ENCODE peak calls at places on chromosomes 16 and 17, in nine cellular contexts. C, S, A, I, T, H, Z, B and N are unnamed samples.
A peak's percentile ranks its signal among the peaks of the same experiment; 100 is the strongest.

GRCh38 chr16:19578378-19578851 is 22.9 kb downstream of the VPS35L start:
- DNase-seq in T (no peak), B (no peak), A (peak; percentile 17), I (peak; percentile 78), Z (no peak), C (no peak), S (no peak), H (no peak), N (no peak)

GRCh38 chr16:80569440-80570105 is 28.8 kb downstream of the DYNLRB2 start:
- DNase-seq in B (no peak), Z (peak; percentile 35), A (no peak), S (no peak), H (no peak), T (no peak), I (no peak), C (no peak), N (no peak)

GRCh38 chr17:75843577-75844529 is at the start of gene UNC13D:
- DNase-seq in T (no peak), H (peak; percentile 58), C (peak; percentile 94), S (peak; percentile 76), A (peak; percentile 55), I (peak; percentile 66), Z (peak; percentile 84), B (no peak), N (no peak)

GRCh38 chr17:77881545-77881944 is 77.0 kb upstream of the TNRC6C start:
- DNase-seq in Z (peak; percentile 69), T (peak; percentile 89), A (peak; percentile 79), I (peak; percentile 91), B (peak; percentile 96), H (peak; percentile 67), S (no peak), C (peak; percentile 86), N (peak; percentile 90)

GRCh38 chr16:21033707-21034106 is 116.9 kb downstream of the DNAH3 start:
- DNase-seq in S (no peak), C (peak; percentile 15), Z (no peak), B (no peak), T (no peak), I (no peak), H (no peak), A (no peak), N (no peak)

GRCh38 chr17:930258-930657 is 49.3 kb downstream of the NXN start:
- DNase-seq in Z (no peak), H (no peak), C (no peak), I (no peak), S (peak; percentile 98), B (no peak), A (no peak), T (no peak), N (no peak)

GRCh38 chr17:29958947-29959657 is 17.7 kb downstream of the EFCAB5 start:
- DNase-seq in S (no peak), C (no peak), H (no peak), T (no peak), I (no peak), B (no peak), A (no peak), Z (no peak), N (no peak)

GRCh38 chr17:61635913-61636432 is 45.0 kb upstream of the NACA2 start:
- DNase-seq in H (peak; percentile 50), I (no peak), S (peak; percentile 62), C (peak; percentile 28), B (no peak), T (peak; percentile 35), Z (peak; percentile 16), A (peak; percentile 45), N (no peak)

GRCh38 chr17:79997004-79997673 is 38.5 kb downstream of the TBC1D16 start:
- DNase-seq in C (no peak), A (no peak), I (no peak), H (no peak), T (peak; percentile 45), S (no peak), Z (no peak), B (no peak), N (no peak)

GRCh38 chr17:28960256-28961106 is 9.2 kb upstream of the PHF12 start:
- DNase-seq in S (no peak), Z (no peak), H (no peak), C (no peak), A (no peak), B (no peak), T (no peak), I (peak; percentile 52), N (peak; percentile 25)

GRCh38 chr16:2003827-2004641 is 5.6 kb downstream of the ZNF598 start:
- DNase-seq in A (peak; percentile 95), S (peak; percentile 92), B (peak; percentile 94), H (peak; percentile 94), I (peak; percentile 93), C (peak; percentile 99), T (no peak), Z (peak; percentile 93), N (peak; percentile 91)

GRCh38 chr17:28193241-28193640 is 125.8 kb upstream of the TMEM97 start:
- DNase-seq in B (no peak), T (no peak), C (no peak), I (peak; percentile 71), S (no peak), A (peak; percentile 21), Z (no peak), H (no peak), N (peak; percentile 63)

GRCh38 chr16:70678121-70678897 is 7.5 kb downstream of the MTSS2 start:
- DNase-seq in Z (no peak), B (no peak), C (no peak), I (no peak), T (no peak), H (no peak), A (no peak), S (no peak), N (no peak)

GRCh38 chr16:74999208-74999682 is 421 bp downstream of the ZNRF1 start:
- DNase-seq in Z (peak; percentile 77), C (no peak), H (no peak), I (peak; percentile 73), B (peak; percentile 82), T (no peak), S (no peak), A (peak; percentile 29), N (no peak)

GRCh38 chr17:7263071-7263800 is 958 bp upstream of the CLDN7 start:
- DNase-seq in C (peak; percentile 43), T (no peak), Z (peak; percentile 84), H (no peak), A (peak; percentile 95), S (no peak), I (no peak), B (no peak), N (no peak)

GRCh38 chr16:22162658-22163009 is 328 bp downstream of the SDR42E2 start:
- DNase-seq in C (no peak), A (no peak), B (no peak), I (no peak), Z (no peak), H (no peak), S (no peak), T (no peak), N (no peak)

GRCh38 chr16:22163806-22164205 is 1.5 kb downstream of the SDR42E2 start:
- DNase-seq in B (no peak), H (no peak), I (no peak), C (no peak), T (no peak), Z (no peak), A (no peak), S (peak; percentile 62), N (no peak)

GRCh38 chr16:22164482-22164881 is 2.2 kb downstream of the SDR42E2 start:
- DNase-seq in T (no peak), A (no peak), S (no peak), H (no peak), B (no peak), Z (no peak), I (no peak), C (no peak), N (no peak)

GRCh38 chr16:22161999-22162657 is at the start of gene SDR42E2:
- DNase-seq in C (peak; percentile 83), S (no peak), T (no peak), A (peak; percentile 38), I (no peak), B (no peak), H (peak; percentile 31), Z (peak; percentile 65), N (no peak)

GRCh38 chr16:22161401-22161800 is 905 bp upstream of the SDR42E2 start:
- DNase-seq in I (no peak), B (no peak), C (no peak), A (no peak), T (no peak), Z (no peak), H (no peak), S (no peak), N (no peak)
- TF ChIP-seq POLR2AphosphoS5 in I (no peak), B (no peak), C (no peak), A (no peak), T (no peak), Z (no peak), H (no peak), S (no peak), N (no peak)

DNA sequence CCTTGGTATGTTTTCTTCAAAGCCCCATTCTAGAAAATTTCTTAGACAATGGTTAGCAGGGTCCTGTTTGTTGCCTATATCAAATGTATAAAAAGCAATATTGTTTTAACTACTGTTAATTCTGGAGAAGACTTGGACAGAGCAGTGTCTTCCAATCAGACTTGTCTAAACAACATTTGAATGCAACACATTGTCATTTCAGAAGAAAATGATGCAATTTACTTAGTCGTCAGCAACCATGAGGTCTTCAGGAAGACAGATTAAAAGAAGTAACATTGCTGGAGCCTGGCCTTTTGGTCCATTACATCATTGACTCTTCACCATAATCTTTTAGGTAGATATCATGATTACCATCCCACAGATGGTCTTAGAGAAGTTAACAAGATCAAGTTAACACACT is 94.5 kb downstream of the ANKFN1 start:
- DNase-seq in Z (no peak), C (no peak), S (no peak), A (no peak), T (no peak), B (no peak), H (no peak), I (no peak), N (no peak)
- TF ChIP-seq EP300 in Z (no peak), C (no peak), S (no peak), A (no peak), T (no peak), B (no peak), H (no peak), I (no peak), N (no peak)

DNA sequence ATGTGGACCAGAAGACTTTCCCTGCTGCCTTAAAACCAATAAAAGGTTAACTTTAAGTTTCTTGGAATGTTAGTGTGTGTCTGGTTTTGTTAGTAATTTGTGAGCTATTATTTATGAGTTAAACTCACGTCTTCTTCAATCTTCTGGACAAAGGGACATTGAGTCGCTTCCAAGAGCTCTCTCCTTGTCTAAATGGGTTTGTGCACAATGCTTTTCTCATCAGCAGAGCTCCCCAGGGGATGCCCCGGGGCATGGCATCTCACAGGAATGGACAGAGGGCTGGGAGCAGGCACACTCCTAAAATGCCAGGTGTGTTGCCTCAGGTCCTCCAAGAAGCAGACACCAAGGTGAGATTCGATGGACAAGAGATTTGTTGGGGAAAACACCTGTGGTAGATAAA is 90.5 kb downstream of the RGS9 start:
- DNase-seq in H (no peak), S (no peak), I (no peak), A (no peak), Z (no peak), C (no peak), B (no peak), T (no peak), N (no peak)
- TF ChIP-seq POLR2AphosphoS5 in H (no peak), S (no peak), I (no peak), A (no peak), Z (no peak), C (no peak), B (no peak), T (no peak), N (no peak)

DNA sequence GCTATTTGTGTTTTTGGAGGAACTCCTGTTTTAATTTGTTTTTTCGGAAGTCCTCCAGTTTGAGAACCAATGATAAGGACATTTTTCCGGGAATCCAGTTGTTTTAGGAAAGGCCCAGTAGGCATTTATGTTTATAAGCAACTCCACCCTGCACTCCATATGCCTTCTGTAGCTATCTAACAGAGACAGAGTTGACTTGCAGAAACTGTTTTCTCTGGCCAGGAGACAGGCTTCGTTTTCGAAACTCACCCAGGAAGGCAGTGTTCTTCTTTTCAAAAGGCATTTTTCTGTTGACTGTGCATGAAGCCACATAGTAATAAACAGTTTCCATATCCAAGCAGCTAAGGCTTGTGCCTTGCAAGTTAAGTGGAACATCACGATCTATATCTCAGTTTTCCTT is 587.1 kb downstream of the WWOX start:
- DNase-seq in C (no peak), S (no peak), Z (no peak), B (no peak), A (no peak), H (no peak), I (no peak), T (no peak), N (no peak)
- TF ChIP-seq EP300 in C (no peak), S (no peak), Z (no peak), B (no peak), A (no peak), H (no peak), I (no peak), T (no peak), N (no peak)